ENCODE peak calls at places on chromosome 11, in six cellular contexts. P, B, I, Z, M and F are unnamed samples.

GRCh38 chr11:66542362-66542761 is 3.5 kb downstream of the ZDHHC24 start:
- DNase-seq in P (no peak), B (no peak), I (no peak), Z (no peak), M (no peak), F (no peak)

GRCh38 chr11:71249301-71249700 is 3.1 kb downstream of the SHANK2 start:
- DNase-seq in P (no peak), B (no peak), I (no peak), Z (no peak), M (no peak), F (no peak)

GRCh38 chr11:76247091-76247490 is 40.8 kb upstream of the WNT11 start:
- DNase-seq in P (no peak), B (no peak), I (no peak), Z (no peak), M (no peak), F (no peak)

GRCh38 chr11:95152878-95153856 is 63.5 kb downstream of the ENDOD1 start:
- DNase-seq in P (no peak), B (no peak), I (peak), Z (no peak), M (peak), F (no peak)

GRCh38 chr11:66857234-66857926 is 516 bp downstream of the LRFN4 start:
- DNase-seq in P (peak), B (no peak), I (peak), Z (peak), M (no peak), F (peak)

GRCh38 chr11:12473366-12473765 is 96.0 kb downstream of the PARVA start:
- DNase-seq in P (no peak), B (no peak), I (no peak), Z (no peak), M (no peak), F (no peak)

GRCh38 chr11:86743223-86744118 is 56.9 kb upstream of the PRSS23 start:
- DNase-seq in P (no peak), B (no peak), I (peak), Z (peak), M (no peak), F (no peak)

GRCh38 chr11:60280412-60280811 is at the start of gene MS4A4A:
- DNase-seq in P (no peak), B (no peak), I (no peak), Z (no peak), M (no peak), F (no peak)

GRCh38 chr11:60241786-60242185 is 1.2 kb downstream of the MS4A4E start:
- DNase-seq in P (no peak), B (no peak), I (no peak), Z (no peak), M (no peak), F (no peak)

GRCh38 chr11:61955416-61956135 is 5.4 kb downstream of the BEST1 start:
- DNase-seq in P (peak), B (peak), I (peak), Z (no peak), M (no peak), F (no peak)

GRCh38 chr11:93221539-93221938 is 23.7 kb upstream of the SLC36A4 start:
- DNase-seq in P (no peak), B (no peak), I (no peak), Z (no peak), M (no peak), F (no peak)

GRCh38 chr11:64872790-64873488 is 5.5 kb downstream of the EHD1 start:
- DNase-seq in P (no peak), B (no peak), I (no peak), Z (peak), M (no peak), F (no peak)

GRCh38 chr11:64868904-64869570 is 9.4 kb downstream of the EHD1 start:
- DNase-seq in P (no peak), B (no peak), I (no peak), Z (no peak), M (no peak), F (no peak)

GRCh38 chr11:64869571-64870175 is 8.7 kb downstream of the EHD1 start:
- DNase-seq in P (no peak), B (no peak), I (peak), Z (peak), M (no peak), F (no peak)

GRCh38 chr11:64870176-64870892 is 8.1 kb downstream of the EHD1 start:
- DNase-seq in P (no peak), B (no peak), I (peak), Z (peak), M (no peak), F (no peak)

DNA sequence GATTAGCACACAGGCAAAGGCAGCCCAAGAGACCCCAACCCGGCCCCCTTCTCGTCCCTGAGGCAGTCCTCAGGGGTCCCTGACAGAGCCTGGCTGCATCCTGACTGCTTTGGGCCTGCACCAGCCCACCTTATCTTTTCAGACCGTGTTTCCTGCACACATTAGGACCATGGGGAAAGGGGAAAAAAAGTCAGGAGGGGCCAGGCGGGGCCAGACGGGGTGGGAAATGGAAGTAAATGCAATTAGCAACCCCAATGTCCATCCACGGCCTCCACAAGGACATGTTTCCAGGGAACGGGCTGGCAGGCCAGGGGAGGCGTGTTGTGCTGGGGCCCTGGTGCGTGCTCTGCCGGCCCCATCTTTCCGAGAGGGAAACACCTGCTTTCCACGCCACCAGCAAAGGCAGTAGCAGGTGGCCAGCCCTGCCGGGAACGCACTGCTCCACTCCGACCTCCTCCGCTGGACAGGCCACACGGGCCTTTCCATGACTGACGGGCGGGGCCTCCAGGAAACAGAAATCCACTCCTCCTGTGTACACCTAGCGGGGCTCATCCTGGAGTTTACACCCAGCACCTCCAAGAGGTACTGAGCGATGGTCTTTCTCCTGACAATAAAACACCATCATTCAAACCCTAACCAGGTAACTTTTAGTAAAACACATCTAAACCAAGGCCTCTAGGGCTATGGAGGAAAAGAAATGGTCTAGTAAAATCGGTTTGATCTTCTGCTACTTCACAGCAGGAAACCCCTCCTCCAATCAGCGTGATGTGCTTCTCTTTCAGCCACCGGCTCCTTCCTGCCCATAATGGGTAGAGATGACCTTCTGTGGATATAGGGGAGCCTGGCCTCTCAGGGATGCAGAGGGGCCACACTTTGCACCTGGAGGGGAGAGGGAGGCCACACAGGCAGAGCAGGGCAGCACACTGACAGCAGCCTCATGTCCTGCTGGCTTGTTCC is 7.2 kb downstream of the EHD1 start:
- DNase-seq in P (no peak), B (no peak), I (no peak), Z (no peak), M (no peak), F (no peak)
- TF ChIP-seq POLR2A in P (no peak), B (no peak), I (no peak), Z (no peak), M (peak), F (no peak)

DNA sequence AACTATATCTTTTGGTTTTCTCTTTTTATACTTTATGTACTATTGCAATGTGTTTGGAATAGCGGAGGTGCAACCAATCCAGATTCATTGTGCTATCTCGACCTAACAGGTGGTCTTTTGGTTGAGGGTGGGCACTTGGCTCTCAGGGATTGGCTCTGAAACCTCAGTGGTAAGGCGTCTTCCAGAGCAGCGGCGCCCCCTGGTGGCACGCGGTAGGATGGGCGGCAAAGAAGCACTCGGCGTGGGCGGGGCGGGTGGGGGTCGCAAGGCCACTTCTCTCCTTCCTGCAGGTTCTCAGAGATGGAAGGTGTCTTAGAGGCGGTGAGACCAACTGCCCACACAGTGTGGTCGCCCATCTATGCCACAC is 19.2 kb upstream of the PLET1 start:
- DNase-seq in P (peak), B (no peak), I (peak), Z (peak), M (peak), F (peak)
- TF ChIP-seq TAF1 in P (no peak), B (no peak), I (no peak), Z (no peak), M (no peak), F (no peak)

GRCh38 chr11:34324466-34324865 is 33.3 kb downstream of the ABTB2 start:
- DNase-seq in P (no peak), B (no peak), I (no peak), Z (no peak), M (no peak), F (no peak)

GRCh38 chr11:34328632-34328910 is 29.2 kb downstream of the ABTB2 start:
- DNase-seq in P (no peak), B (no peak), I (no peak), Z (no peak), M (no peak), F (no peak)

GRCh38 chr11:34327804-34328631 is 29.8 kb downstream of the ABTB2 start:
- DNase-seq in P (no peak), B (no peak), I (no peak), Z (no peak), M (no peak), F (no peak)

GRCh38 chr11:34318111-34319037 is 39.4 kb downstream of the ABTB2 start:
- DNase-seq in P (no peak), B (no peak), I (no peak), Z (peak), M (no peak), F (no peak)

GRCh38 chr11:34323601-34324000 is 34.2 kb downstream of the ABTB2 start:
- DNase-seq in P (no peak), B (no peak), I (no peak), Z (no peak), M (no peak), F (no peak)
- TF ChIP-seq POLR2A in P (no peak), B (no peak), I (no peak), Z (no peak), M (no peak), F (no peak)

GRCh38 chr11:78015878-78016277 is 7.2 kb downstream of the KCTD14 start:
- DNase-seq in P (no peak), B (no peak), I (no peak), Z (no peak), M (no peak), F (no peak)

GRCh38 chr11:78022397-78023396 is at the start of gene KCTD14:
- DNase-seq in P (no peak), B (no peak), I (no peak), Z (peak), M (no peak), F (no peak)

GRCh38 chr11:78023426-78023825 is 350 bp upstream of the KCTD14 start:
- DNase-seq in P (no peak), B (no peak), I (no peak), Z (no peak), M (no peak), F (no peak)

GRCh38 chr11:78020248-78020647 is 2.8 kb downstream of the KCTD14 start:
- DNase-seq in P (no peak), B (no peak), I (no peak), Z (no peak), M (no peak), F (no peak)

GRCh38 chr11:78019808-78020207 is 3.3 kb downstream of the KCTD14 start:
- DNase-seq in P (no peak), B (no peak), I (no peak), Z (peak), M (no peak), F (no peak)
- TF ChIP-seq TAF1 in P (no peak), B (no peak), I (no peak), Z (no peak), M (no peak), F (no peak)